ENCODE peak calls at places on chromosomes 2 and 18, in ten cellular contexts. Q is right atrium auricular region; S is heart left ventricle; M is tibial artery; I is endodermal cell; V is left ventricle myocardium inferior; G is HepG2; O is ascending aorta; E is esophagus muscularis mucosa; B is CD8-positive, alpha-beta T cell. R is an unnamed sample. For H3K27me3, the result is how much of the 10 kb centered on the place peaks cover.

GRCh38 chr18:44761812-44762211 is 81.1 kb downstream of the SETBP1 start:
- DNase-seq in Q (no peak), S (no peak), M (no peak), I (no peak), V (no peak), G (no peak), O (no peak), E (no peak), B (no peak), R (no peak)

GRCh38 chr2:38600242-38600891 is 2.4 kb downstream of the HNRNPLL start:
- DNase-seq in Q (no peak), S (no peak), M (no peak), I (peak), V (no peak), G (peak), O (no peak), E (no peak), B (no peak), R (no peak)

GRCh38 chr2:6506311-6507258 is 359.1 kb downstream of the CMPK2 start:
- DNase-seq in Q (no peak), S (no peak), M (no peak), I (no peak), V (no peak), G (no peak), O (no peak), E (no peak), B (no peak), R (peak)

GRCh38 chr2:195477248-195477995 is 179.6 kb upstream of the SLC39A10 start:
- DNase-seq in Q (no peak), S (no peak), M (no peak), I (no peak), V (no peak), G (no peak), O (no peak), E (no peak), B (no peak), R (peak)

GRCh38 chr2:221285156-221285555 is 286.9 kb downstream of the EPHA4 start:
- DNase-seq in Q (no peak), S (no peak), M (no peak), I (no peak), V (no peak), G (no peak), O (no peak), E (no peak), B (no peak), R (no peak)

GRCh38 chr2:63840081-63840784 is 1.5 kb upstream of the UGP2 start:
- DNase-seq in Q (no peak), S (no peak), M (no peak), I (no peak), V (no peak), G (no peak), O (peak), E (no peak), B (peak), R (peak)

GRCh38 chr2:8588831-8589191 is 93.0 kb upstream of the ID2 start:
- DNase-seq in Q (no peak), S (no peak), M (no peak), I (no peak), V (no peak), G (no peak), O (no peak), E (no peak), B (no peak), R (no peak)

GRCh38 chr2:13611939-13612338 is 895.2 kb downstream of the TRIB2 start:
- DNase-seq in Q (no peak), S (no peak), M (no peak), I (peak), V (no peak), G (no peak), O (no peak), E (no peak), B (no peak), R (no peak)

GRCh38 chr18:72542993-72543361 is 1.2 kb downstream of the CBLN2 start:
- DNase-seq in Q (no peak), S (no peak), M (no peak), I (peak), V (no peak), G (no peak), O (no peak), E (no peak), B (no peak), R (no peak)

GRCh38 chr2:219500135-219500534 is 1.4 kb downstream of the GMPPA start:
- DNase-seq in Q (no peak), S (no peak), M (no peak), I (no peak), V (no peak), G (peak), O (no peak), E (no peak), B (no peak), R (no peak)

GRCh38 chr2:230905448-230906430 is 19.3 kb downstream of the GPR55 start:
- DNase-seq in Q (no peak), S (no peak), M (peak), I (peak), V (no peak), G (peak), O (no peak), E (no peak), B (peak), R (no peak)

GRCh38 chr2:149928026-149928425 is 340.5 kb upstream of the MMADHC start:
- DNase-seq in Q (no peak), S (no peak), M (no peak), I (no peak), V (no peak), G (no peak), O (no peak), E (no peak), B (no peak), R (no peak)

GRCh38 chr2:9003616-9004337 is at the start of gene MBOAT2:
- DNase-seq in Q (peak), S (peak), M (peak), I (peak), V (peak), G (no peak), O (peak), E (no peak), B (peak), R (no peak)

GRCh38 chr18:47209166-47209565 is 33.0 kb upstream of the IER3IP1 start:
- DNase-seq in Q (no peak), S (no peak), M (no peak), I (no peak), V (no peak), G (no peak), O (no peak), E (no peak), B (no peak), R (no peak)
- H3K27me3 ChIP-seq in Q (under half), S (under half), M (under half), I (under half), V (half or more), G (under half), O (under half), E (under half), B (under half), R (half or more)

GRCh38 chr2:133574186-133574585 is 5.9 kb upstream of the NCKAP5 start:
- DNase-seq in Q (no peak), S (no peak), M (no peak), I (no peak), V (no peak), G (no peak), O (no peak), E (no peak), B (no peak), R (no peak)
- H3K27ac ChIP-seq in Q (no peak), S (no peak), M (no peak), I (no peak), V (no peak), G (no peak), O (no peak), E (no peak), B (no peak), R (no peak)

DNA sequence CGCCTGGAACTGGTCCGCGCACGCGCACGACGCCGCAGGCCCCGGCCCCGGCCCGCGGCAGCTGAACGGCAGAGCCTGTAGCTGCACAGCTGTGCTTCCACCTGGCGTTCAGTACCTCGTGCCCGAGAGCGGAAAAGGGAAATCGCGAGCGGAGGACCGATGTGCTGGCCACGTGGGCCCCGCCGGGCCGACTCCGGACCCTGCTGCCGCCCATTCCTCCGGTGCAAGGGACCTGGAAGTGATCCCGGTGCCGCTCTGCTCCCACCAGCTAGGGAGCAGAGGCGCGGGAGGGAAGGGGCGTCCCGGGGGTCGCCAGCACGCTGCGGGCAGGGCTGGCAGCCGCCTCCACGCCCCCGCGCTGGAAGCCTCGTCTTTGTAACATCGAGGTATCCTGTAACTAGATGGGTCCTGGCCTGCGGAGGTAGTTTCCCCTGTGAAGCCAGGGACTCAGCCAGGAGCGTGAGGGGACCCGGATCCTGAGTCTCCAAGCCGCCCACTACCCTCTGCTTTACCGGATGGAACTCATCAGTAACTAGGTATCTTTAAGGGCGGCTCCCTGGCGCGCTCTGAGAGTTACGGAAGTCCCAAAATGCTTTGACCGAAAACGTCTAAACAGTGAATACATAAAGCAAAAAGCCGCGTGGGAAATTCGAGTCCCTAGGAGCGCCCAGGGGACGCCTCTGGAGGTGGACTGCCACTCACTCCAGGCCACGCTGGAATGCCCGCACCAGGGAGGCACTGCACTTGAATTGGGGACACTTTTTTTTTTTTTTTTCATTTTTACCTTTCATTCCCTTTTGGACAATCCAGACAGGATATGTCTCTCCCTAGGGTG is 736 bp upstream of the ODC1 start:
- DNase-seq in Q (peak), S (peak), M (peak), I (peak), V (peak), G (peak), O (peak), E (peak), B (peak), R (peak)
- TF ChIP-seq CTCF in Q (peak), S (no peak), M (no peak), I (peak), V (peak), G (peak), O (no peak), E (peak), B (no peak), R (peak)

GRCh38 chr18:31577195-31577594 is 14.5 kb upstream of the TTR start:
- DNase-seq in Q (no peak), S (no peak), M (no peak), I (no peak), V (no peak), G (no peak), O (no peak), E (no peak), B (no peak), R (no peak)
- H3K27me3 ChIP-seq in Q (under half), S (under half), M (under half), I (under half), V (under half), G (under half), O (under half), E (under half), B (under half), R (under half)

DNA sequence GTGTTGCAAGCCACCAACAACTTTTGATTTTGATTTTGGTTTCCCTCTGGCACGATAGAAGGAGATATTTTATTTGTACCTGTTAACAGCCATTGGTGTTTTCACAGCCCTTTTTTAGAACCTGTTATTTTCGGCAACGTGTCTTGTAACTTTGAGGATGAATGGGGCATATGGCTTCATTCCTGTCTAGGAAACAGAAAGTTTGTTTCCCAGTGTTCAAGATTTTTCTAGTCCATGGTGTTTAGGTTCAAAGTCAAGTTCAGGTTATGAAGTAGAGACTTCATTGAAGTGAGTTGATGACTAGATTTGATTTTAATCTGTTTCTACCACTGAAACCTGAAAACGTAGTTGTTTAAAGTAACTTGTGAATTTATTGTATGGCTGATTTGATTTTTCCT is 343 bp downstream of the RASGRP3 start:
- DNase-seq in Q (no peak), S (no peak), M (no peak), I (no peak), V (no peak), G (no peak), O (no peak), E (no peak), B (no peak), R (no peak)
- H3K27ac ChIP-seq in Q (peak), S (peak), M (peak), I (no peak), V (peak), G (no peak), O (peak), E (peak), B (peak), R (peak)

GRCh38 chr2:241880311-241881073 is 11.0 kb downstream of the RTP5 start:
- DNase-seq in Q (no peak), S (no peak), M (no peak), I (no peak), V (no peak), G (no peak), O (no peak), E (no peak), B (no peak), R (no peak)

GRCh38 chr2:241879326-241879725 is 9.8 kb downstream of the RTP5 start:
- DNase-seq in Q (no peak), S (no peak), M (no peak), I (no peak), V (no peak), G (no peak), O (no peak), E (no peak), B (no peak), R (no peak)

GRCh38 chr2:241884951-241885700 is 15.6 kb downstream of the RTP5 start:
- DNase-seq in Q (no peak), S (no peak), M (no peak), I (no peak), V (peak), G (no peak), O (no peak), E (no peak), B (no peak), R (no peak)

GRCh38 chr2:241885701-241886643 is 16.4 kb downstream of the RTP5 start:
- DNase-seq in Q (no peak), S (no peak), M (no peak), I (no peak), V (no peak), G (no peak), O (no peak), E (no peak), B (no peak), R (no peak)

DNA sequence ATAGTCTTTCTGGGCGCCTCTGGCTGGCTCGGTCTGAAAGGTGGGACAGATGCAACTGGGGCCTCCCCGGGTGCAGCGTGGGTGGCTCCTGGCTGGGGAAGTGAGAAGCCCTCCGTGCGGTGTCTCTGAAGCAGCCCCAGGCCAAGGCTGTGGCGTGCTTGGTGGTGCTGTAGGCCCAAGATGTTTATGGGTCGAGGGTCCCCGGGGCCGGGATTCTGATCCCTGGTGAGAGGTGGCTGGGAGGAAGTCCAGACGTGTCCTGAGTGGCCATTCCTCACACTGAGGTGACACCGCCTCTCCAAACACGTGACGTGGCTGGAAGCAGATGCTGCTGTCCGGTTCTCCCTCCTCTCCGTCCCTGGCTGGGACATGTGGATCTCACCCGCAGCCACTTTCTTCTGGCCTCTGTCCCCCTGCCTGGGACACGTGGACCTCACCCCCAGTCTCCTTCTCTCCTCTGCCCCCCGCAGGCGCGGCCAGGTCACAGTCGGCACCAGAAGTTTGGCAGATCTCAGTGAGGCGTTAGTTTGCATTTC is 12.6 kb downstream of the RTP5 start:
- DNase-seq in Q (peak), S (peak), M (peak), I (peak), V (peak), G (no peak), O (no peak), E (no peak), B (no peak), R (no peak)
- TF ChIP-seq CTCF in Q (peak), S (no peak), M (no peak), I (peak), V (no peak), G (peak), O (no peak), E (no peak), B (no peak), R (no peak)

DNA sequence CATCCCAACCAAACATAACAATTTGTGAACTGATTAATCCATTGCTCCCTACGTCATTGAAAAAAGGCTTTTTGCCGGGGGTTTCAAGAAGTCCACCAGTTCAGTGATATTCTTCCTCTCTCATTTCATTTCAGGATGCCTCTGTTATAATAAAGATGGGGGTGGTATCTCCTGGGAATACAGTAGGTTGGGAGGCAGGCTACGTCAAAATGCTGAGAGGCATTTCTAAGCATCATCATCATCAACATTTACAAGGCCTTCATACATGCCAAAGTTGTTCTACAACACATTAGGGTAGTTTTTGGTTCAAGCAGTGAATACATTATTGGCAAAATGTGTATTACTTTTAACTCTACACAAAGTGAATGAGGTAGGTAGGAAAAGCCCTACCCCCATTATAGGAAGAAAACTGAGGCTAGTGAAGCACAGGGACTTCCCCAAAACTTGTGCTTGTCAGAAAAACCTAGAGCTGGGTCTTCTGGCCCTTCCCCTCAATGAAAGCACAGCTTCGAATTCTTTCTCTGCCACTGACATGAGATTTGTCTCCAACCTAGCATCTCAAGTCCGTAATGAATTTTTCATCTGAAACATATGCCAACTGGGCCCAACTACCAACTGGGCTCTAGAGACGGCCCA is 11.3 kb downstream of the OSR1 start:
- DNase-seq in Q (no peak), S (no peak), M (no peak), I (no peak), V (no peak), G (no peak), O (no peak), E (no peak), B (no peak), R (no peak)
- H3K27me3 ChIP-seq in Q (under half), S (under half), M (under half), I (under half), V (under half), G (under half), O (under half), E (under half), B (under half), R (under half)

DNA sequence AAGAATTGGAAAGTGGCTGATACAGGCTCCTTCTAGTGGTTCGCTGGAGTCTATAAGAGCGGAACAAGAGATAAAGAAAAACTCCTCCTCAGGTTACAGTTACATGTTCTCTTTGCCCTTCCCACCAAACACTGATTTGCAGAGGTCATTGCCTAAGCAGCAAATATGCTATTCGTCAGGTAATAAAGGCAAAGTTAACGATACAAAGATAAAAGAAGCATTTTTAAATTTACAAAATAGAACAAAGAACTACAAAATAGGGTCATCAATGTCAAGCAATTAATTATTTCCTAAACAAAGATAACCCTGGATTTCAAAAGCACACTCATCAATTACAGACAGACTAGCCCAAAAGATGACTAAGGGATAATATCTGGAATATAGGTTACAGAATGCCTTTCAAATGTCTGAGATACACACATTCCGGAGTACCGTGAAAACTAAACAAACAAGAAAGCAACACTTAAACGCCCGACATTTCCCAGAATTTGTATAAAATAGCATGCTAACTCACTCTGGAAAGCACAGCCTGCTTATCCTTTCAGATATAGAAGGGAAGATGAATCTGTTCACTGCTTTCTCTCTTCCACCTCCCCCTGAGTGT is 186.4 kb downstream of the MREG start:
- DNase-seq in Q (no peak), S (no peak), M (no peak), I (no peak), V (no peak), G (peak), O (no peak), E (no peak), B (no peak), R (no peak)
- H3K27ac ChIP-seq in Q (no peak), S (no peak), M (peak), I (no peak), V (peak), G (peak), O (peak), E (peak), B (no peak), R (peak)

GRCh38 chr2:35873921-35874320 is 481.7 kb upstream of the CRIM1 start:
- DNase-seq in Q (no peak), S (no peak), M (no peak), I (no peak), V (no peak), G (peak), O (no peak), E (no peak), B (no peak), R (no peak)
- TF ChIP-seq CTCF in Q (no peak), S (no peak), M (no peak), I (peak), V (no peak), G (peak), O (no peak), E (no peak), B (no peak), R (no peak)

DNA sequence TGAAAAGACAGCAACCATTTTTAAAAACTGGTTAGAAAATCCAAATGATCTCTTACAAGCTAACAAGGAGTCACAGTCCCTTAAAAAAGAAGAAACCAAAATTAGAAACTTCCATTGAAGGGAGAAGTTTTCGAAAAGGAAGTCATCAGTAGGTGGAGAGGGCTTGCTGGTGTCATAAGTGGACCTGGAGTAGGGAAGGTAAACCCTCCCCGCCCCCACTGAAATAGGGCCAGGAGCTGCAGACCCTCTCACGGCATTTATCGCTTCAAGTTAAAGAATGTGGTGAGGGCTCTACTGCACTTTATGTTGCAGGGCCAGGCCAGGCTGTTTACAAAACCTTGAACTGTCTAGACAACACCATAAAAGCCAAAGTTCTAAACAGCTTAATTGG is 2.9 kb downstream of the HOXD11 start:
- DNase-seq in Q (no peak), S (no peak), M (no peak), I (no peak), V (no peak), G (no peak), O (no peak), E (no peak), B (no peak), R (no peak)
- H3K27me3 ChIP-seq in Q (half or more), S (half or more), M (under half), I (half or more), V (half or more), G (half or more), O (half or more), E (half or more), B (half or more), R (half or more)

R was measured in foreskin keratinocyte.